ENCODE peak calls at places on chromosomes 5 and 9, in four cellular contexts. One of them, this sample, is unnamed.

GRCh38 chr9:14434971-14435718 is 121.2 kb upstream of the NFIB start:
- DNase-seq in NCI-H2029: no peak
- DNase-seq in activated CD4-positive, alpha-beta T cell treated with anti-CD3 and anti-CD28 coated beads, Interleukin-2, amount 50 U/mL, for 4 hours: no peak
- DNase-seq in HFF-Myc: no peak
- DNase-seq in this sample: no peak

GRCh38 chr5:121138495-121138907 is 674.4 kb downstream of the PRR16 start:
- DNase-seq in NCI-H2029: no peak
- DNase-seq in activated CD4-positive, alpha-beta T cell treated with anti-CD3 and anti-CD28 coated beads, Interleukin-2, amount 50 U/mL, for 4 hours: no peak
- DNase-seq in HFF-Myc: no peak
- DNase-seq in this sample: no peak

GRCh38 chr5:111679611-111680010 is 77.4 kb downstream of the NREP start:
- DNase-seq in NCI-H2029: no peak
- DNase-seq in activated CD4-positive, alpha-beta T cell treated with anti-CD3 and anti-CD28 coated beads, Interleukin-2, amount 50 U/mL, for 4 hours: no peak
- DNase-seq in HFF-Myc: no peak
- DNase-seq in this sample: no peak

GRCh38 chr9:18979367-18979766 is 53.6 kb downstream of the SAXO1 start:
- DNase-seq in NCI-H2029: no peak
- DNase-seq in activated CD4-positive, alpha-beta T cell treated with anti-CD3 and anti-CD28 coated beads, Interleukin-2, amount 50 U/mL, for 4 hours: no peak
- DNase-seq in HFF-Myc: no peak
- DNase-seq in this sample: no peak

GRCh38 chr5:65663804-65664521 is 39.1 kb downstream of the SHLD3 start:
- DNase-seq in NCI-H2029: no peak
- DNase-seq in activated CD4-positive, alpha-beta T cell treated with anti-CD3 and anti-CD28 coated beads, Interleukin-2, amount 50 U/mL, for 4 hours: no peak
- DNase-seq in HFF-Myc: no peak
- DNase-seq in this sample: no peak

GRCh38 chr9:130770679-130771442 is 64.2 kb upstream of the ABL1 start:
- DNase-seq in NCI-H2029: peak
- DNase-seq in activated CD4-positive, alpha-beta T cell treated with anti-CD3 and anti-CD28 coated beads, Interleukin-2, amount 50 U/mL, for 4 hours: no peak
- DNase-seq in HFF-Myc: peak
- DNase-seq in this sample: peak

GRCh38 chr9:92962846-92963245 is 15.5 kb downstream of the FGD3 start:
- DNase-seq in NCI-H2029: no peak
- DNase-seq in activated CD4-positive, alpha-beta T cell treated with anti-CD3 and anti-CD28 coated beads, Interleukin-2, amount 50 U/mL, for 4 hours: no peak
- DNase-seq in HFF-Myc: no peak
- DNase-seq in this sample: no peak

GRCh38 chr5:10518352-10518751 is 45.5 kb upstream of the ANKRD33B start:
- DNase-seq in NCI-H2029: no peak
- DNase-seq in activated CD4-positive, alpha-beta T cell treated with anti-CD3 and anti-CD28 coated beads, Interleukin-2, amount 50 U/mL, for 4 hours: no peak
- DNase-seq in HFF-Myc: no peak
- DNase-seq in this sample: no peak

GRCh38 chr5:10856646-10857332 is 95.8 kb upstream of the DAP start:
- DNase-seq in NCI-H2029: no peak
- DNase-seq in activated CD4-positive, alpha-beta T cell treated with anti-CD3 and anti-CD28 coated beads, Interleukin-2, amount 50 U/mL, for 4 hours: peak
- DNase-seq in HFF-Myc: no peak
- DNase-seq in this sample: no peak